ENCODE peak calls at places on chromosomes 6 and 20, in eight cellular contexts. One of them, this sample, is unnamed.
A peak's percentile ranks its signal among the peaks of the same experiment; 100 is the strongest.

GRCh38 chr6:133741375-133741861 is 147.5 kb upstream of the TCF21 start:
- DNase-seq in cardiac fibroblast: peak; percentile 55
- DNase-seq in mucosa of descending colon: no peak
- DNase-seq in left lung: no peak
- DNase-seq in brain microvascular endothelial cell: no peak
- DNase-seq in fibroblast of mammary gland: peak; percentile 33
- DNase-seq in keratinocyte: no peak
- DNase-seq in HCT116: peak; percentile 28
- DNase-seq in this sample: peak; percentile 45

GRCh38 chr20:24388828-24389325 is 80.6 kb upstream of the SYNDIG1 start:
- DNase-seq in cardiac fibroblast: no peak
- DNase-seq in mucosa of descending colon: no peak
- DNase-seq in left lung: no peak
- DNase-seq in brain microvascular endothelial cell: no peak
- DNase-seq in fibroblast of mammary gland: no peak
- DNase-seq in keratinocyte: no peak
- DNase-seq in HCT116: no peak
- DNase-seq in this sample: peak; percentile 6

GRCh38 chr6:45442716-45443115 is 65.0 kb upstream of the SUPT3H start:
- DNase-seq in cardiac fibroblast: no peak
- DNase-seq in mucosa of descending colon: no peak
- DNase-seq in left lung: no peak
- DNase-seq in brain microvascular endothelial cell: no peak
- DNase-seq in fibroblast of mammary gland: no peak
- DNase-seq in keratinocyte: no peak
- DNase-seq in HCT116: no peak
- DNase-seq in this sample: no peak

GRCh38 chr6:44234101-44235090 is 11.0 kb downstream of the SLC29A1 start:
- DNase-seq in cardiac fibroblast: peak; percentile 90
- DNase-seq in mucosa of descending colon: peak; percentile 74
- DNase-seq in left lung: no peak
- DNase-seq in brain microvascular endothelial cell: peak; percentile 65
- DNase-seq in fibroblast of mammary gland: peak; percentile 79
- DNase-seq in keratinocyte: no peak
- DNase-seq in HCT116: no peak
- DNase-seq in this sample: peak; percentile 85

GRCh38 chr6:43026365-43026764 is 4.9 kb downstream of the RRP36 start:
- DNase-seq in cardiac fibroblast: no peak
- DNase-seq in mucosa of descending colon: no peak
- DNase-seq in left lung: no peak
- DNase-seq in brain microvascular endothelial cell: no peak
- DNase-seq in fibroblast of mammary gland: no peak
- DNase-seq in keratinocyte: no peak
- DNase-seq in HCT116: no peak
- DNase-seq in this sample: no peak

GRCh38 chr6:9007062-9007461 is 571.7 kb upstream of the SLC35B3 start:
- DNase-seq in cardiac fibroblast: no peak
- DNase-seq in mucosa of descending colon: no peak
- DNase-seq in left lung: no peak
- DNase-seq in brain microvascular endothelial cell: no peak
- DNase-seq in fibroblast of mammary gland: no peak
- DNase-seq in keratinocyte: no peak
- DNase-seq in HCT116: no peak
- DNase-seq in this sample: no peak

GRCh38 chr6:4348462-4349112 is 213.2 kb upstream of the ECI2 start:
- DNase-seq in cardiac fibroblast: peak; percentile 26
- DNase-seq in mucosa of descending colon: no peak
- DNase-seq in left lung: no peak
- DNase-seq in brain microvascular endothelial cell: no peak
- DNase-seq in fibroblast of mammary gland: peak; percentile 27
- DNase-seq in keratinocyte: no peak
- DNase-seq in HCT116: no peak
- DNase-seq in this sample: peak; percentile 22

GRCh38 chr6:34132486-34133185 is 13.3 kb downstream of the GRM4 start:
- DNase-seq in cardiac fibroblast: peak; percentile 26
- DNase-seq in mucosa of descending colon: peak; percentile 49
- DNase-seq in left lung: no peak
- DNase-seq in brain microvascular endothelial cell: no peak
- DNase-seq in fibroblast of mammary gland: peak; percentile 27
- DNase-seq in keratinocyte: no peak
- DNase-seq in HCT116: no peak
- DNase-seq in this sample: peak; percentile 23

GRCh38 chr6:90253631-90254030 is 43.0 kb downstream of the BACH2 start:
- DNase-seq in cardiac fibroblast: no peak
- DNase-seq in mucosa of descending colon: no peak
- DNase-seq in left lung: no peak
- DNase-seq in brain microvascular endothelial cell: no peak
- DNase-seq in fibroblast of mammary gland: peak; percentile 19
- DNase-seq in keratinocyte: no peak
- DNase-seq in HCT116: no peak
- DNase-seq in this sample: no peak

GRCh38 chr6:159602370-159603185 is 90.5 kb downstream of the SOD2 start:
- DNase-seq in cardiac fibroblast: peak; percentile 6
- DNase-seq in mucosa of descending colon: no peak
- DNase-seq in left lung: no peak
- DNase-seq in brain microvascular endothelial cell: peak; percentile 26
- DNase-seq in fibroblast of mammary gland: peak; percentile 14
- DNase-seq in keratinocyte: no peak
- DNase-seq in HCT116: no peak
- DNase-seq in this sample: peak; percentile 41

GRCh38 chr20:3262566-3262965 is 23.6 kb upstream of the SLC4A11 start:
- DNase-seq in cardiac fibroblast: no peak
- DNase-seq in mucosa of descending colon: no peak
- DNase-seq in left lung: no peak
- DNase-seq in brain microvascular endothelial cell: peak; percentile 32
- DNase-seq in fibroblast of mammary gland: peak; percentile 7
- DNase-seq in keratinocyte: no peak
- DNase-seq in HCT116: no peak
- DNase-seq in this sample: peak; percentile 22

GRCh38 chr6:55212147-55212546 is 37.8 kb downstream of the HCRTR2 start:
- DNase-seq in cardiac fibroblast: peak; percentile 0
- DNase-seq in mucosa of descending colon: no peak
- DNase-seq in left lung: no peak
- DNase-seq in brain microvascular endothelial cell: no peak
- DNase-seq in fibroblast of mammary gland: no peak
- DNase-seq in keratinocyte: no peak
- DNase-seq in HCT116: no peak
- DNase-seq in this sample: no peak

GRCh38 chr6:14851286-14851685 is 394.6 kb upstream of the JARID2 start:
- DNase-seq in cardiac fibroblast: peak; percentile 11
- DNase-seq in mucosa of descending colon: no peak
- DNase-seq in left lung: no peak
- DNase-seq in brain microvascular endothelial cell: no peak
- DNase-seq in fibroblast of mammary gland: peak; percentile 6
- DNase-seq in keratinocyte: no peak
- DNase-seq in HCT116: no peak
- DNase-seq in this sample: no peak

GRCh38 chr20:44695295-44696230 is 19.6 kb upstream of the CCN5 start:
- DNase-seq in cardiac fibroblast: peak; percentile 57
- DNase-seq in mucosa of descending colon: no peak
- DNase-seq in left lung: no peak
- DNase-seq in brain microvascular endothelial cell: no peak
- DNase-seq in fibroblast of mammary gland: peak; percentile 78
- DNase-seq in keratinocyte: no peak
- DNase-seq in HCT116: no peak
- DNase-seq in this sample: peak; percentile 66

GRCh38 chr6:36501686-36502085 is 45.6 kb downstream of the STK38 start:
- DNase-seq in cardiac fibroblast: no peak
- DNase-seq in mucosa of descending colon: no peak
- DNase-seq in left lung: no peak
- DNase-seq in brain microvascular endothelial cell: no peak
- DNase-seq in fibroblast of mammary gland: no peak
- DNase-seq in keratinocyte: no peak
- DNase-seq in HCT116: no peak
- DNase-seq in this sample: no peak

GRCh38 chr20:34965051-34965450 is 9.4 kb downstream of the MYH7B start:
- DNase-seq in cardiac fibroblast: no peak
- DNase-seq in mucosa of descending colon: no peak
- DNase-seq in left lung: no peak
- DNase-seq in brain microvascular endothelial cell: no peak
- DNase-seq in fibroblast of mammary gland: no peak
- DNase-seq in keratinocyte: no peak
- DNase-seq in HCT116: no peak
- DNase-seq in this sample: no peak

GRCh38 chr6:157861814-157862213 is 38.8 kb downstream of the SNX9 start:
- DNase-seq in cardiac fibroblast: peak; percentile 54
- DNase-seq in mucosa of descending colon: no peak
- DNase-seq in left lung: no peak
- DNase-seq in brain microvascular endothelial cell: peak; percentile 53
- DNase-seq in fibroblast of mammary gland: peak; percentile 70
- DNase-seq in keratinocyte: no peak
- DNase-seq in HCT116: no peak
- DNase-seq in this sample: peak; percentile 74

GRCh38 chr6:142946924-142947701 is 2.1 kb upstream of the HIVEP2 start:
- DNase-seq in cardiac fibroblast: peak; percentile 80
- DNase-seq in mucosa of descending colon: peak; percentile 91
- DNase-seq in left lung: peak; percentile 90
- DNase-seq in brain microvascular endothelial cell: peak; percentile 77
- DNase-seq in fibroblast of mammary gland: peak; percentile 77
- DNase-seq in keratinocyte: no peak
- DNase-seq in HCT116: no peak
- DNase-seq in this sample: peak; percentile 73

GRCh38 chr6:82494367-82494766 is 130.8 kb downstream of the TPBG start:
- DNase-seq in cardiac fibroblast: no peak
- DNase-seq in mucosa of descending colon: no peak
- DNase-seq in left lung: no peak
- DNase-seq in brain microvascular endothelial cell: no peak
- DNase-seq in fibroblast of mammary gland: no peak
- DNase-seq in keratinocyte: no peak
- DNase-seq in HCT116: no peak
- DNase-seq in this sample: no peak

GRCh38 chr6:41655706-41656668 is 17.7 kb downstream of the MDFI start:
- DNase-seq in cardiac fibroblast: peak; percentile 56
- DNase-seq in mucosa of descending colon: no peak
- DNase-seq in left lung: no peak
- DNase-seq in brain microvascular endothelial cell: peak; percentile 44
- DNase-seq in fibroblast of mammary gland: no peak
- DNase-seq in keratinocyte: no peak
- DNase-seq in HCT116: no peak
- DNase-seq in this sample: no peak

GRCh38 chr6:24219670-24220069 is 93.7 kb downstream of the NRSN1 start:
- DNase-seq in cardiac fibroblast: no peak
- DNase-seq in mucosa of descending colon: no peak
- DNase-seq in left lung: no peak
- DNase-seq in brain microvascular endothelial cell: no peak
- DNase-seq in fibroblast of mammary gland: no peak
- DNase-seq in keratinocyte: no peak
- DNase-seq in HCT116: no peak
- DNase-seq in this sample: no peak

GRCh38 chr20:20219016-20219415 is 148.9 kb upstream of the INSM1 start:
- DNase-seq in cardiac fibroblast: no peak
- DNase-seq in mucosa of descending colon: no peak
- DNase-seq in left lung: no peak
- DNase-seq in brain microvascular endothelial cell: no peak
- DNase-seq in fibroblast of mammary gland: no peak
- DNase-seq in keratinocyte: no peak
- DNase-seq in HCT116: no peak
- DNase-seq in this sample: no peak

GRCh38 chr6:166554316-166554715 is 32.2 kb downstream of the RAMACL start:
- DNase-seq in cardiac fibroblast: peak; percentile 30
- DNase-seq in mucosa of descending colon: no peak
- DNase-seq in left lung: no peak
- DNase-seq in brain microvascular endothelial cell: no peak
- DNase-seq in fibroblast of mammary gland: peak; percentile 70
- DNase-seq in keratinocyte: no peak
- DNase-seq in HCT116: no peak
- DNase-seq in this sample: no peak

GRCh38 chr6:11467364-11467763 is 70.2 kb upstream of the TMEM170B start:
- DNase-seq in cardiac fibroblast: no peak
- DNase-seq in mucosa of descending colon: no peak
- DNase-seq in left lung: no peak
- DNase-seq in brain microvascular endothelial cell: no peak
- DNase-seq in fibroblast of mammary gland: no peak
- DNase-seq in keratinocyte: no peak
- DNase-seq in HCT116: no peak
- DNase-seq in this sample: no peak

GRCh38 chr6:104957301-104958177 is 632 bp downstream of the LIN28B start:
- DNase-seq in cardiac fibroblast: no peak
- DNase-seq in mucosa of descending colon: no peak
- DNase-seq in left lung: no peak
- DNase-seq in brain microvascular endothelial cell: no peak
- DNase-seq in fibroblast of mammary gland: no peak
- DNase-seq in keratinocyte: no peak
- DNase-seq in HCT116: no peak
- DNase-seq in this sample: no peak
- H3K4me3 ChIP-seq in cardiac fibroblast: no peak overlapping the region
- H3K4me3 ChIP-seq in mucosa of descending colon: no peak overlapping the region
- H3K4me3 ChIP-seq in left lung: no peak overlapping the region
- H3K4me3 ChIP-seq in brain microvascular endothelial cell: no peak overlapping the region
- H3K4me3 ChIP-seq in fibroblast of mammary gland: no peak overlapping the region
- H3K4me3 ChIP-seq in keratinocyte: no peak overlapping the region
- H3K4me3 ChIP-seq in HCT116: no peak overlapping the region
- H3K4me3 ChIP-seq in this sample: no peak overlapping the region

DNA sequence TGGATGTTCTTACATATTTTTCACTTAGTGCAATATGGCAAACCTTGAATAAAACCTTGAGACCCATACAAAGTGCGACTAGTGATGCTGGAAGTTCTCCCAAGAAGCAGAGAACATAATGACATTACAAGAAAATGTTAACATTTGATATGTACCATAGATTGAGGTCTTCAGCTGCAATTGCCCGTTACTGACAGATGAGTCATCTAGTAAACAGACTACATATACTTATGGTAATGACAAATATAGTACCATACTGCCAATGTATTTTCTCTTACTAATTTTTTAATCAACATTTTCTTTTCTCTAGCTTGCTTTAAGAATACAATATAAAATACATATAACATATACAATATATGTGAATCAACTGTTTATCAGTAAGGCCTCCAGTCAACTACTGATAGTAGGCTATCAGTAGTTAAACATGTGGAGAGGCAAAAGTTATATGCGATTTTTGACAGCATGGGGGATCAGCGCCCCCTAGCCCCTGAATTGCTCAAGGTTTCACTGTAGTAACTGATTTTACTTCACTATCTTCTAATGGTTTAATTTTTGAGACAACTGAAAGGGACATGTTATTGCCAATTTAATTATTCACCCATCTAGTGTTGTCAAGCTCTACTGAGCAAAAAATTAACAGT is 166.7 kb upstream of the ADGRB3 start:
- DNase-seq in cardiac fibroblast: peak; percentile 8
- DNase-seq in mucosa of descending colon: no peak
- DNase-seq in left lung: no peak
- DNase-seq in brain microvascular endothelial cell: no peak
- DNase-seq in fibroblast of mammary gland: no peak
- DNase-seq in keratinocyte: no peak
- DNase-seq in HCT116: no peak
- DNase-seq in this sample: no peak
- TF ChIP-seq CTCF in cardiac fibroblast: no peak
- TF ChIP-seq CTCF in mucosa of descending colon: no peak
- TF ChIP-seq CTCF in left lung: no peak
- TF ChIP-seq CTCF in brain microvascular endothelial cell: peak; percentile 65
- TF ChIP-seq CTCF in fibroblast of mammary gland: peak; percentile 3
- TF ChIP-seq CTCF in keratinocyte: no peak
- TF ChIP-seq CTCF in HCT116: no peak
- TF ChIP-seq CTCF in this sample: no peak

GRCh38 chr20:61253264-61253639 is 1.2 kb downstream of the CDH4 start:
- DNase-seq in cardiac fibroblast: no peak
- DNase-seq in mucosa of descending colon: no peak
- DNase-seq in left lung: no peak
- DNase-seq in brain microvascular endothelial cell: no peak
- DNase-seq in fibroblast of mammary gland: peak; percentile 42
- DNase-seq in keratinocyte: no peak
- DNase-seq in HCT116: no peak
- DNase-seq in this sample: no peak
- H3K4me3 ChIP-seq in cardiac fibroblast: peak overlapping the region; percentile 51
- H3K4me3 ChIP-seq in mucosa of descending colon: no peak overlapping the region
- H3K4me3 ChIP-seq in left lung: peak overlapping the region; percentile 13
- H3K4me3 ChIP-seq in brain microvascular endothelial cell: peak overlapping the region; percentile 56
- H3K4me3 ChIP-seq in fibroblast of mammary gland: peak overlapping the region; percentile 49
- H3K4me3 ChIP-seq in keratinocyte: peak overlapping the region; percentile 71
- H3K4me3 ChIP-seq in HCT116: no peak overlapping the region
- H3K4me3 ChIP-seq in this sample: peak overlapping the region; percentile 50

GRCh38 chr20:62378215-62378614 is 8.7 kb upstream of the RPS21 start:
- DNase-seq in cardiac fibroblast: no peak
- DNase-seq in mucosa of descending colon: no peak
- DNase-seq in left lung: no peak
- DNase-seq in brain microvascular endothelial cell: no peak
- DNase-seq in fibroblast of mammary gland: no peak
- DNase-seq in keratinocyte: peak; percentile 92
- DNase-seq in HCT116: no peak
- DNase-seq in this sample: no peak
- TF ChIP-seq CTCF in cardiac fibroblast: no peak
- TF ChIP-seq CTCF in mucosa of descending colon: no peak
- TF ChIP-seq CTCF in left lung: no peak
- TF ChIP-seq CTCF in brain microvascular endothelial cell: no peak
- TF ChIP-seq CTCF in fibroblast of mammary gland: no peak
- TF ChIP-seq CTCF in keratinocyte: no peak
- TF ChIP-seq CTCF in HCT116: no peak
- TF ChIP-seq CTCF in this sample: no peak

This sample was measured in fibroblast of the aortic adventitia.